ENCODE peak calls at places on chromosomes 5 and 9, in six cellular contexts. M is IMR-90, E is HepG2, Y is A549, T is GM12878, K is K562. B is an unnamed sample.

GRCh38 chr5:15203376-15203775 is 296.6 kb upstream of the FBXL7 start:
- DNase-seq in M (peak), E (no peak), K (no peak), T (no peak), Y (no peak), B (no peak)

GRCh38 chr9:95104088-95104960 is 213.2 kb downstream of the FANCC start:
- DNase-seq in Y (no peak), M (no peak), T (no peak), E (no peak), K (no peak), B (no peak)

GRCh38 chr5:140054086-140054689 is 11.1 kb upstream of the NRG2 start:
- DNase-seq in M (no peak), E (no peak), K (no peak), Y (no peak), T (no peak), B (no peak)

GRCh38 chr5:176658817-176659216 is 11.5 kb downstream of the TSPAN17 start:
- DNase-seq in K (no peak), Y (no peak), E (no peak), T (no peak), M (peak), B (no peak)

GRCh38 chr5:135538261-135538660 is 2.5 kb upstream of the NEUROG1 start:
- DNase-seq in K (no peak), T (no peak), E (no peak), Y (no peak), M (no peak), B (peak)

GRCh38 chr5:179800696-179801201 is 5.9 kb downstream of the MGAT4B start:
- DNase-seq in E (no peak), K (peak), M (no peak), Y (no peak), T (no peak), B (no peak)

GRCh38 chr5:38536968-38537367 is 19.5 kb downstream of the LIFR start:
- DNase-seq in K (no peak), T (no peak), M (no peak), E (no peak), Y (no peak), B (no peak)

GRCh38 chr5:38911933-38912332 is 66.1 kb downstream of the OSMR start:
- DNase-seq in T (no peak), Y (no peak), M (no peak), K (no peak), E (no peak), B (no peak)

GRCh38 chr5:44909009-44909408 is 100.3 kb downstream of the MRPS30 start:
- DNase-seq in T (no peak), E (no peak), K (no peak), M (no peak), Y (no peak), B (no peak)

GRCh38 chr5:110441035-110441434 is 285.4 kb downstream of the TMEM232 start:
- DNase-seq in T (no peak), Y (peak), M (peak), K (no peak), E (peak), B (peak)

GRCh38 chr5:144794922-144795321 is 624.2 kb downstream of the KCTD16 start:
- DNase-seq in M (peak), E (no peak), Y (no peak), K (no peak), T (no peak), B (no peak)

GRCh38 chr5:121628783-121629182 is 222.9 kb upstream of the FTMT start:
- DNase-seq in E (no peak), K (no peak), M (no peak), Y (peak), T (no peak), B (no peak)

GRCh38 chr5:141623621-141624020 is 4.8 kb upstream of the DIAPH1 start:
- DNase-seq in T (no peak), M (no peak), K (no peak), Y (no peak), E (no peak), B (no peak)

GRCh38 chr5:171521219-171521633 is 101.8 kb downstream of the FGF18 start:
- DNase-seq in M (peak), T (no peak), E (no peak), K (no peak), Y (peak), B (no peak)

GRCh38 chr9:124212381-124213050 is 45.2 kb upstream of the NEK6 start:
- DNase-seq in M (peak), K (no peak), E (no peak), Y (no peak), T (no peak), B (no peak)
- TF ChIP-seq BHLHE40 in M (peak), K (no peak), E (no peak), Y (no peak), T (no peak), B (no peak)

GRCh38 chr5:67297376-67297775 is 100.8 kb upstream of the CD180 start:
- DNase-seq in E (no peak), M (no peak), K (no peak), T (no peak), Y (no peak), B (no peak)
- TF ChIP-seq BHLHE40 in E (no peak), M (no peak), K (no peak), T (no peak), Y (no peak), B (no peak)

GRCh38 chr9:93200449-93200742 is 16.5 kb downstream of the WNK2 start:
- DNase-seq in Y (no peak), K (no peak), E (no peak), M (no peak), T (no peak), B (no peak)

GRCh38 chr9:93196095-93197055 is 12.4 kb downstream of the WNK2 start:
- DNase-seq in E (peak), K (no peak), Y (no peak), M (no peak), T (no peak), B (no peak)

GRCh38 chr9:93197670-93198069 is 13.7 kb downstream of the WNK2 start:
- DNase-seq in K (no peak), E (no peak), M (no peak), T (no peak), Y (no peak), B (no peak)

GRCh38 chr9:93198839-93199625 is 15.1 kb downstream of the WNK2 start:
- DNase-seq in K (no peak), E (no peak), T (no peak), M (no peak), Y (no peak), B (no peak)

DNA sequence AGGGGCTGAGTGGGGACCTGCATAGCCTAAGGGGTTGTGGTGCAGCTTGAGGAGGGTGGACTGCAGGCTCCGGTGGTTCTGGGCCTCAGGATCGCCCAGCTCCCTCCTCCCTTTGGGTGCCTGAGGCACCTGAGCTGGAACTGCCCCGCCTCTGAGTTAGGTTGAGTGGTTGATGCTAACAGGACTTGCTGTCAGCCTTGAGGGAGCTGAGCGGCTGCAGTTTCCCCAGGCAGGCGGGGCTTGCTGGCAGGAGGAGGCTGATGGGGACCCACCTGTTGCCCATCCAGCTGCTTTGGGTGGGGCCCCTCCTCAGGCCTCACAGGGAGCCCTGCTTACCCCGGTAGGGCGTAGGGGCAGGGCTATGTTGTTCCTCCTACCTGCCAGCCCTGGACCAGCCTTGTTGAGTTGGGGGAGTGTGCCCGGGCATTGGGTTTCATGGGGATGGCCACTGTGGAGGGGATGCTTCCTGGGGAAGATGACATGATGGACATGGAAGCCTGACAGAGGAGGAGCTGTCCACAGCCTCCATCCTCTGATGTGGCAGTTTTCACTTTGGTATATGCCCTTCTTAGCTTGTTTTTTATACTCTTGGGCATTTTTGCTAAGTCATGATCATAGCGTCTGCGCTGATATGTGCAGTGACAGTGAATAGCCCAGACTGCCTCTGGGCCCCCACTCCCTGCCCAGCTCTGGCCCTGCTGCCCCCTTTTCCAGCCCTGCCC is 14.3 kb downstream of the WNK2 start:
- DNase-seq in K (no peak), M (no peak), E (no peak), Y (no peak), T (no peak), B (no peak)
- TF ChIP-seq BHLHE40 in K (no peak), M (no peak), E (no peak), Y (no peak), T (no peak), B (no peak)

DNA sequence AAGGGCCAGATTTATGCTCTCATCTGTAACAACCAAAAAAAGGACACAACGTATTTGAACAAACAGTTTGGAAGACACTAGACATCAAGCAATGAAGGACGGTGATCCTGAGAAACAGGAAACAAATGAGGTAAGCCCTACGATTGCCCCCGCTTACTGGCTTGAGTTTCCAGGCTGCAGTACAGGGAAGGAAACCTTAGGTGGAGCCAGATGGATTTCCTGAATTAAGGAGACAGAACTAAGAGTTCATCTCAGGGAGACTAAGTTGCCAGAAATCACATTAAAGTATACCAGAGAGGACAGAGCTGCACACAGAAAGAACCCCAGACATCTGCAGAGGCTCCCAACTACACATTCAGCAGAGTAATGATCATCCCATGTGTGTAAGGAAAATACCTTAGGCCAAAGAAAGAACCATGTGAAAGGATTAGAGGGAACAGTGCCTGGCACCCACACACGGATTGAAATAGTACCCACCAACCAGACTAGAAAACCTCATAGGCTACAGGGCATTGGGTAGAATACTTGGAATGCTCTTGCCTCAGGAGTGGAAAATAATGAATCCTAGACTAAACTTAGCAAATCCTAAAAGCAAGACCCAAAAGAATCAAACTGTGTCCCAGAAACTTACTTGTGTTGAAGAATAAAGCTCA is 99.3 kb upstream of the NIPBL start:
- DNase-seq in T (no peak), E (peak), M (peak), K (no peak), Y (peak), B (peak)
- TF ChIP-seq BHLHE40 in T (no peak), E (no peak), M (no peak), K (no peak), Y (no peak), B (no peak)

DNA sequence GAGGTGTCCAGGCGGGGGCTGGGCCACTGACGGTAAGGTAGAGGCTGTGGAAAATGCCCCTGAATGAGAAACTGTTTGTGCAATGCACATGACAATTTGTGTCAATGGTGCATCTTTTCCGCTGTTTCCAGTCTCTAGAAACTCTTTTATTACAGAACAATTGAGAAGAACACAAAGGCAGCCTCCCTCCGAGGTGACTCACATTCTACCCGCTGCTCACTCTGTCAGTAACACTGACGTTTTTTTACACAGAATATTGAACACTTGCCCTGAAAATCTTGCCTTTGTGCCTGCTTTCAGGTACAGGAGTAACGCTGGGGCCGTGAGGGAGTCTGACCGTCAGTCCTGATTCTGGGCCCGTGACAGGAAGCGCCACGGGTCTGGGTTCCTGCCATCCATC is 11.7 kb upstream of the TENT4A start:
- DNase-seq in M (no peak), T (no peak), K (no peak), Y (no peak), E (no peak), B (no peak)
- TF ChIP-seq BHLHE40 in M (no peak), T (no peak), K (no peak), Y (no peak), E (no peak), B (no peak)

B was measured in HEK293T.